ENCODE peak calls at places on chromosomes 7 and 10, in four cellular contexts. One of them, this sample, is unnamed.
A peak's percentile ranks its signal among the peaks of the same experiment; 100 is the strongest.

GRCh38 chr7:124996778-124997177 is 67.2 kb upstream of the POT1 start:
- DNase-seq in AG04449: no peak
- DNase-seq in colonic mucosa: no peak
- DNase-seq in heart right ventricle: no peak
- DNase-seq in this sample: no peak

GRCh38 chr7:130894146-130895005 is 160.4 kb upstream of the KLF14 start:
- DNase-seq in AG04449: no peak
- DNase-seq in colonic mucosa: no peak
- DNase-seq in heart right ventricle: peak; percentile 70
- DNase-seq in this sample: peak; percentile 77

GRCh38 chr7:11642841-11643240 is 189.2 kb downstream of the THSD7A start:
- DNase-seq in AG04449: no peak
- DNase-seq in colonic mucosa: peak; percentile 29
- DNase-seq in heart right ventricle: no peak
- DNase-seq in this sample: no peak

GRCh38 chr7:128266891-128267839 is 26.1 kb downstream of the LEP start:
- DNase-seq in AG04449: peak; percentile 19
- DNase-seq in colonic mucosa: peak; percentile 56
- DNase-seq in heart right ventricle: peak; percentile 52
- DNase-seq in this sample: peak; percentile 70

GRCh38 chr7:2075811-2076210 is 156.9 kb downstream of the MAD1L1 start:
- DNase-seq in AG04449: no peak
- DNase-seq in colonic mucosa: no peak
- DNase-seq in heart right ventricle: no peak
- DNase-seq in this sample: no peak

GRCh38 chr10:77493851-77494788 is 143.5 kb downstream of the KCNMA1 start:
- DNase-seq in heart right ventricle: no peak
- DNase-seq in colonic mucosa: no peak
- DNase-seq in AG04449: no peak
- DNase-seq in this sample: no peak

GRCh38 chr7:131012477-131013031 is 278.5 kb upstream of the KLF14 start:
- DNase-seq in heart right ventricle: no peak
- DNase-seq in colonic mucosa: no peak
- DNase-seq in AG04449: no peak
- DNase-seq in this sample: no peak

GRCh38 chr10:7670157-7670556 is 3.4 kb upstream of the ITIH5 start:
- DNase-seq in heart right ventricle: no peak
- DNase-seq in colonic mucosa: no peak
- DNase-seq in AG04449: no peak
- DNase-seq in this sample: no peak

GRCh38 chr10:8336629-8337331 is 282.3 kb downstream of the GATA3 start:
- DNase-seq in heart right ventricle: no peak
- DNase-seq in AG04449: no peak
- DNase-seq in colonic mucosa: no peak
- DNase-seq in this sample: no peak

GRCh38 chr10:72417971-72418370 is 63.3 kb upstream of the DNAJB12 start:
- DNase-seq in colonic mucosa: no peak
- DNase-seq in heart right ventricle: no peak
- DNase-seq in AG04449: no peak
- DNase-seq in this sample: no peak

GRCh38 chr10:61662794-61663259 is at the start of gene CABCOCO1:
- DNase-seq in heart right ventricle: peak; percentile 75
- DNase-seq in AG04449: no peak
- DNase-seq in colonic mucosa: peak; percentile 63
- DNase-seq in this sample: peak; percentile 58
- TF ChIP-seq CTCF in heart right ventricle: peak; percentile 44
- TF ChIP-seq CTCF in AG04449: no peak
- TF ChIP-seq CTCF in colonic mucosa: no peak
- TF ChIP-seq CTCF in this sample: peak; percentile 34

DNA sequence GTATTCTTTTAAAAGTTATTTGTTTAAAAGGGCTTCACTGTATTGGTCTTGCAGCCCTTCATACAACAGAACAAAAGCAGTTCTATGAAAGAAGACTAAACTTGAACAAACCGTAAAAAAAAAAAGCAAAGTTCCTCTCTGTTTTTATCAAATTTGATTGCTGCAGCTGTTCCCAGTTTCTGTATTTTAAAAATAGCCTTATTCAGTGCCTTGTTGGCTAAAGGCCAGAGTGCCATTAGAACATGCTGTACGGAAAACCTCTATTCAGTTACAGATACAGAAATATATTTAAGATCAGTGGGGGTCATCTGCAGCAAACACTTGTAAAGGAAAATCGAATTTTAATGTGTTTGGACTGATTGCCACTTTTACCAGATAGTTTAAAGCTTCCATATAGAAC is 207.8 kb upstream of the ETV1 start:
- DNase-seq in AG04449: no peak
- DNase-seq in colonic mucosa: no peak
- DNase-seq in heart right ventricle: no peak
- DNase-seq in this sample: no peak
- H3K4me3 ChIP-seq in AG04449: no peak overlapping the region
- H3K4me3 ChIP-seq in colonic mucosa: no peak overlapping the region
- H3K4me3 ChIP-seq in heart right ventricle: no peak overlapping the region
- H3K4me3 ChIP-seq in this sample: no peak overlapping the region

DNA sequence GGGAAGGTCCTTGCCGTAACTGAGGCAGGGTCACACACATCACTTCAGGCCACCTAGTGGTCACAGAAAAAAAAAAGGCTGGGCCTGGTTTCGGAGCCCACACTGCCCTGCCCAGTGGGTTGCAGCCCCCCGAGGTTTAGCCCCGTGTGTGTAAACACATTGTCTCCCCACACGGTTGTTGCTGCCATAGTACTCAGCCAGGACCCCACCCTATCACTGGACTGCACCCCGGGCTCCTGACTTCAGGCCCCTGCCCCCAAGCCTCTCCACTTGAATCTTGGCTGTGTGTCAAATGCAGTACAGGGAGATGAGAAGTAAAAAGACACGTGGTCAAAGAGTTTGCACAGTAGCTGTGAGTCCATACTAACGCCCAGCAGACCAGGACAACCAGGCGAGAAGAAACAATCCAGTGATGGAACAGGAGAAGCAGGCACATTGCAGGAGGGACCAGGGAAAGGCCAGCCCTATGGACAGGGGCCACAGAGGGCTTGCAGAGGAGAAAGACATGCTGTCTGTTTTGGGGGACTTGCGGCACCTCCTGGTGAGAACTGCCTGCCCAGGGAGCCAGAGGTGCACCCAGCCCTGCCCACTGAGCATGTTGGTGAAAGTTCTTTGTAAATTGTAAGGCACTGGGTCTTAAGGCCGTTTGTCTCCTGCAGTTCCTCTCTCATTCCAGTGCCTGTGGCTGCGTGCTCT is 91.3 kb upstream of the MACROH2A2 start:
- DNase-seq in AG04449: no peak
- DNase-seq in heart right ventricle: no peak
- DNase-seq in colonic mucosa: peak; percentile 16
- DNase-seq in this sample: no peak
- TF ChIP-seq CTCF in AG04449: peak; percentile 25
- TF ChIP-seq CTCF in heart right ventricle: peak; percentile 30
- TF ChIP-seq CTCF in colonic mucosa: peak; percentile 21
- TF ChIP-seq CTCF in this sample: peak; percentile 51

GRCh38 chr10:68564712-68565111 is 4.6 kb downstream of the TET1 start:
- DNase-seq in heart right ventricle: no peak
- DNase-seq in AG04449: no peak
- DNase-seq in colonic mucosa: no peak
- DNase-seq in this sample: no peak

GRCh38 chr10:68561804-68562649 is 1.9 kb downstream of the TET1 start:
- DNase-seq in AG04449: no peak
- DNase-seq in heart right ventricle: no peak
- DNase-seq in colonic mucosa: no peak
- DNase-seq in this sample: no peak

GRCh38 chr10:68560916-68561691 is 967 bp downstream of the TET1 start:
- DNase-seq in colonic mucosa: no peak
- DNase-seq in heart right ventricle: peak; percentile 24
- DNase-seq in AG04449: no peak
- DNase-seq in this sample: no peak

GRCh38 chr10:68560201-68560915 is at the start of gene TET1:
- DNase-seq in heart right ventricle: peak; percentile 47
- DNase-seq in colonic mucosa: peak; percentile 53
- DNase-seq in AG04449: no peak
- DNase-seq in this sample: no peak

GRCh38 chr10:68562666-68563522 is 2.8 kb downstream of the TET1 start:
- DNase-seq in heart right ventricle: no peak
- DNase-seq in AG04449: no peak
- DNase-seq in colonic mucosa: no peak
- DNase-seq in this sample: no peak
- H3K4me3 ChIP-seq in heart right ventricle: peak overlapping the region; percentile 73
- H3K4me3 ChIP-seq in AG04449: peak overlapping the region; percentile 80
- H3K4me3 ChIP-seq in colonic mucosa: no peak overlapping the region
- H3K4me3 ChIP-seq in this sample: peak overlapping the region; percentile 71

This sample was measured in retinal pigment epithelial cell.